ENCODE peak calls at places on chromosomes 3 and 15, in four cellular contexts. X, K, S and R are unnamed samples.

GRCh38 chr3:106168941-106169340 is 300.1 kb upstream of the CBLB start:
- DNase-seq in X (no peak), K (no peak), S (no peak), R (no peak)

GRCh38 chr15:81268881-81269601 is 54.9 kb downstream of the STARD5 start:
- DNase-seq in X (no peak), K (no peak), S (no peak), R (no peak)

GRCh38 chr3:171420667-171421066 is 39.5 kb downstream of the TNIK start:
- DNase-seq in X (no peak), K (no peak), S (no peak), R (no peak)

GRCh38 chr3:184465883-184466412 is 86.1 kb downstream of the CHRD start:
- DNase-seq in X (no peak), K (no peak), S (no peak), R (no peak)

GRCh38 chr15:94203321-94203720 is 28.0 kb upstream of the MCTP2 start:
- DNase-seq in X (no peak), K (no peak), S (no peak), R (no peak)

GRCh38 chr3:44363591-44363990 is 25.0 kb downstream of the TCAIM start:
- DNase-seq in X (no peak), K (no peak), S (no peak), R (no peak)

GRCh38 chr3:49133226-49133951 is 539 bp upstream of the LAMB2 start:
- DNase-seq in X (peak), K (peak), S (peak), R (peak)

GRCh38 chr15:100932676-100933348 is 13.7 kb downstream of the LRRK1 start:
- DNase-seq in X (no peak), K (no peak), S (no peak), R (no peak)

GRCh38 chr3:171790898-171791694 is 19.2 kb downstream of the PLD1 start:
- DNase-seq in X (no peak), K (no peak), S (no peak), R (no peak)

GRCh38 chr3:31532587-31533168 is at the start of gene STT3B:
- DNase-seq in X (no peak), K (no peak), S (no peak), R (peak)

GRCh38 chr3:63864008-63864871 is 573 bp downstream of the ATXN7 start:
- DNase-seq in X (no peak), K (no peak), S (no peak), R (peak)

GRCh38 chr15:53978248-53978906 is at the start of gene UNC13C:
- DNase-seq in X (no peak), K (peak), S (peak), R (no peak)

DNA sequence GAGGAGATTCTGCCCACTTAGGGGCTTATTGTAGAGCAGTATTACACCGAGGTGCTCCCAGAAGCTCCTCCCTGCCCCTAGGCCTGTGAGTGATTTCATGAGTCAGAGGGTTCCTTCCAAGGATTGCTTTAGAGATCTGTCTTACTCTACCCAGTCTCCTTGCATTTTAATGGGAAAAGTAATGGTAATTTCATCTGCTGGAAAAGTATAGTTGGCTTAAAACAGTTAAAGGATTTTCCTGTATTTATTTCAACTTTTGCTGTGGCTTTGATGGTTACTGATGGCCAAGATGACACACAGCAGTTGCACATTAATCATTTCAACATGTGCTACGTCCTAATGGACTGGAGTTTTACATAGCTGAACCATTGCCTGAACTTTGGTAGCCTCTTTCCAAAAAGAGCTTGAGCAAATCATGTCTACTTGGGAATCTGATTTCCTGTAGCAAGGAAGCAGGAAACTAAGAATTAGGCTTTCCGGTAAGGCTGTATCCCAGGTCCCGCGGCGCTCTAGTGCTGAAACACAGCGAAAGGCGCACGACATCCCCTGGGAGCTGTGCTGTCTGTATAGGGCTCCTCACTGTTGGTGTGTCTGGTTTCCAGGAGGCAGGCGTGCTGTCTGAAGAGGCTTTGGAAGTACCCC is 9.2 kb upstream of the PGPEP1L start:
- DNase-seq in X (peak), K (no peak), S (no peak), R (no peak)
- H3K4me3 ChIP-seq in X (no peak), K (no peak), S (no peak), R (no peak)

GRCh38 chr3:81470416-81470978 is 290.9 kb downstream of the GBE1 start:
- DNase-seq in X (no peak), K (no peak), S (no peak), R (no peak)

GRCh38 chr3:81468385-81468784 is 293.1 kb downstream of the GBE1 start:
- DNase-seq in X (no peak), K (no peak), S (no peak), R (peak)

GRCh38 chr3:81477740-81478139 is 283.7 kb downstream of the GBE1 start:
- DNase-seq in X (no peak), K (no peak), S (no peak), R (no peak)

GRCh38 chr3:81476652-81477051 is 284.8 kb downstream of the GBE1 start:
- DNase-seq in X (no peak), K (no peak), S (no peak), R (no peak)

GRCh38 chr3:81472600-81473362 is 288.7 kb downstream of the GBE1 start:
- DNase-seq in X (no peak), K (no peak), S (no peak), R (no peak)
- H3K4me3 ChIP-seq in X (no peak), K (no peak), S (no peak), R (no peak)

GRCh38 chr3:113438224-113438623 is 3.1 kb downstream of the CFAP44 start:
- DNase-seq in X (no peak), K (no peak), S (no peak), R (no peak)

GRCh38 chr3:113436794-113437193 is 4.5 kb downstream of the CFAP44 start:
- DNase-seq in X (peak), K (no peak), S (no peak), R (no peak)

GRCh38 chr3:113439576-113439975 is 1.7 kb downstream of the CFAP44 start:
- DNase-seq in X (no peak), K (no peak), S (no peak), R (no peak)

DNA sequence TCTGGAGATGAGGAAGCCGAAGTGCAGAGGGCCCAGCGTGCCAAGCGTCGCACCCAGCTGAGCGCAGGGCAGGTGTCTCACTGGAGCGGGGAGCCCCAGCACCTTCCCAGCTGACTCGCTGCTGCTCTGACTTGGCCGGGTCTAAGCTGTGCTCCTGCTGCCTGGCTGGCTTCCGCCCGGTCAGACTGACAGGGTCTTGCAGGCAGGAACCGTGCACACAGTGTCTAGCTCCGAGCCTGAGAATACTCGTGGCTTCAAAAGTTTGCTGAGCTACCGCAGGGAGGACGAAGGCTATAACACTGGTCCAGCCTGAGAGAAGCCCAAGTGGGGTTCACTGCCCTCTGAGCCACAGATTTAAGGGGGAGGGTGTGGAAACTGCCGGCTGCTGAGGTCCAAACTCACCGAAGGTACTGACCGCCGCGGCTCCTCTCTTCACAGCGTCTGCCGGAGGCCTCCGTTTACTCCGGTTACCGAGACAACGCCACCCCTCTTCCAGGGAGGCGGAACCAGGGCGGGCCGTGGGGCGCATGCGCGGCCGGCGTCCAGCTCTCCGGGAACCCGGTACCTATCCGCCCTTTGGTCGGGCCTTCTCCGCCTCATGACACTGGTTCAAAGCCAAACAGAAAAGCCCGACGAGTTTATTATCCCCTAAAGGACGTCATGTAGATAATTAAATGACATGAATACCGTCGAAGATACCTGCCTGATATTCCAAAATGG is at the start of gene CFAP44:
- DNase-seq in X (peak), K (peak), S (peak), R (peak)
- H3K4me3 ChIP-seq in X (peak), K (peak), S (peak), R (no peak)

GRCh38 chr15:77070500-77071337 is at the start of gene TSPAN3:
- DNase-seq in X (peak), K (peak), S (peak), R (peak)

GRCh38 chr15:77069521-77070121 is 1.3 kb downstream of the TSPAN3 start:
- DNase-seq in X (no peak), K (no peak), S (no peak), R (no peak)

GRCh38 chr15:77070180-77070499 is 769 bp downstream of the TSPAN3 start:
- DNase-seq in X (no peak), K (no peak), S (peak), R (no peak)

GRCh38 chr15:77074350-77074749 is 3.4 kb upstream of the TSPAN3 start:
- DNase-seq in X (no peak), K (no peak), S (no peak), R (no peak)

GRCh38 chr15:77071338-77072223 is 672 bp upstream of the TSPAN3 start:
- DNase-seq in X (no peak), K (no peak), S (no peak), R (no peak)
- H3K4me3 ChIP-seq in X (no peak), K (peak), S (no peak), R (peak)